ENCODE peak calls at places on chromosomes 11 and 22, in five cellular contexts. F is choroid plexus epithelial cell, R is AG04450, T is IMR-90, W is psoas muscle. S is an unnamed sample.

GRCh38 chr11:124928942-124929663 is 6.7 kb downstream of the HEPACAM start:
- DNase-seq in F (no peak), R (no peak), T (no peak), W (no peak), S (no peak)

GRCh38 chr11:48093795-48094642 is 113.7 kb downstream of the PTPRJ start:
- DNase-seq in F (peak; percentile 39), R (no peak), T (peak; percentile 78), W (no peak), S (no peak)

GRCh38 chr11:69934861-69935494 is 115.8 kb upstream of the FGF3 start:
- DNase-seq in F (no peak), R (no peak), T (peak; percentile 27), W (peak; percentile 51), S (peak; percentile 57)

GRCh38 chr11:45264839-45265515 is 21.2 kb downstream of the SYT13 start:
- DNase-seq in F (peak; percentile 67), R (peak; percentile 39), T (peak; percentile 87), W (no peak), S (peak; percentile 82)

GRCh38 chr11:63858628-63859550 is 20.0 kb downstream of the MARK2 start:
- DNase-seq in F (peak; percentile 94), R (no peak), T (peak; percentile 90), W (peak; percentile 72), S (peak; percentile 66)

GRCh38 chr22:17767236-17768065 is 6.8 kb downstream of the BID start:
- DNase-seq in F (no peak), R (no peak), T (no peak), W (no peak), S (no peak)

GRCh38 chr22:32649515-32650200 is 151.8 kb upstream of the TIMP3 start:
- DNase-seq in F (no peak), R (no peak), T (peak; percentile 81), W (peak; percentile 80), S (no peak)

GRCh38 chr22:39994566-39995345 is at the start of gene FAM83F:
- DNase-seq in F (no peak), R (no peak), T (no peak), W (no peak), S (peak; percentile 58)

GRCh38 chr22:28894320-28894719 is 10.9 kb downstream of the ZNRF3 start:
- DNase-seq in F (no peak), R (no peak), T (no peak), W (no peak), S (peak; percentile 46)

GRCh38 chr11:44611687-44612437 is 46.4 kb downstream of the CD82 start:
- DNase-seq in F (no peak), R (no peak), T (no peak), W (no peak), S (no peak)

GRCh38 chr11:47756208-47756607 is 10.9 kb downstream of the FNBP4 start:
- DNase-seq in F (no peak), R (no peak), T (no peak), W (no peak), S (no peak)

GRCh38 chr11:117882539-117882938 is 6.1 kb upstream of the FXYD6 start:
- DNase-seq in F (no peak), R (no peak), T (no peak), W (no peak), S (no peak)

GRCh38 chr22:19873138-19873959 is 18.7 kb upstream of the GNB1L start:
- DNase-seq in F (no peak), R (no peak), T (no peak), W (no peak), S (no peak)

GRCh38 chr11:10328314-10329090 is 23.6 kb downstream of the ADM start:
- DNase-seq in F (peak; percentile 81), R (no peak), T (peak; percentile 46), W (no peak), S (peak; percentile 46)

GRCh38 chr11:63918576-63919171 is 1.7 kb upstream of the RCOR2 start:
- DNase-seq in F (peak; percentile 23), R (no peak), T (no peak), W (peak; percentile 60), S (no peak)

GRCh38 chr22:25051983-25052710 is 99.6 kb downstream of the KIAA1671 start:
- DNase-seq in F (no peak), R (no peak), T (no peak), W (no peak), S (peak; percentile 9)

GRCh38 chr11:575324-575995 is 810 bp upstream of the PHRF1 start:
- DNase-seq in F (peak; percentile 32), R (no peak), T (no peak), W (no peak), S (peak; percentile 70)

GRCh38 chr22:24532075-24532474 is 22.9 kb downstream of the GUCD1 start:
- DNase-seq in F (no peak), R (no peak), T (no peak), W (peak; percentile 3), S (no peak)

GRCh38 chr22:44658371-44658953 is 43.5 kb upstream of the PRR5 start:
- DNase-seq in F (peak; percentile 90), R (no peak), T (peak; percentile 62), W (peak; percentile 86), S (no peak)

GRCh38 chr22:33917744-33918406 is 2.4 kb downstream of the LARGE1 start:
- DNase-seq in F (peak; percentile 43), R (no peak), T (peak; percentile 50), W (no peak), S (no peak)

GRCh38 chr11:12981879-12982531 is 27.1 kb upstream of the RASSF10 start:
- DNase-seq in F (peak; percentile 15), R (no peak), T (peak; percentile 4), W (no peak), S (peak; percentile 27)

GRCh38 chr11:112229746-112230433 is 3.7 kb downstream of the PTS start:
- DNase-seq in F (peak; percentile 97), R (peak; percentile 65), T (peak; percentile 86), W (no peak), S (no peak)
- TF ChIP-seq CTCF in F (no peak), R (no peak), T (no peak), W (no peak), S (no peak)

GRCh38 chr11:110345756-110346155 is 49.3 kb upstream of the RDX start:
- DNase-seq in F (no peak), R (no peak), T (no peak), W (no peak), S (peak; percentile 6)

GRCh38 chr11:110355011-110355744 is 58.8 kb upstream of the RDX start:
- DNase-seq in F (no peak), R (no peak), T (no peak), W (no peak), S (no peak)

GRCh38 chr11:110347660-110348059 is 51.2 kb upstream of the RDX start:
- DNase-seq in F (no peak), R (no peak), T (no peak), W (no peak), S (no peak)

GRCh38 chr11:110349109-110349996 is 52.9 kb upstream of the RDX start:
- DNase-seq in F (no peak), R (no peak), T (no peak), W (no peak), S (no peak)
- TF ChIP-seq CTCF in F (no peak), R (no peak), T (no peak), W (no peak), S (no peak)

DNA sequence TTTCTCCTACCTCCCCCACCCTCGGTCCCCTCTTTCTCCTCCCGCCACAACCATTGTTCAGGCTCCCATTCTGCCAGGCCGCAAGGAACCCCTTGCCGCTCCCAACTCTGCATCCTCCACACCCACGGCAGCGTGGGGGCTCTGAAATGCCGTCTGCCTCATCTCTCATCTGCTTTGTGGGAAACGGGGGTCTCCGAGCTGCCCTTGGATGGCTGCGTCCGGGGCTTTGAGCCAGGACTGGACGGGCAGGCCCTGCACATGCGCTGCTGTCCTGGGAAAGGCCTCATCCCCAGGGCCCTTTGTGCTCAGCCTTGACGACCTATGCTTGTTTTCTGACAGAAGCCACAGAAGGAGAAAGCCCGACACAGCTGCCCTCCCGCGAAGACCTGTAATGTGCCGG is 8.5 kb downstream of the CRELD2 start:
- DNase-seq in F (no peak), R (no peak), T (no peak), W (no peak), S (no peak)
- TF ChIP-seq CTCF in F (no peak), R (no peak), T (no peak), W (no peak), S (no peak)

GRCh38 chr11:68021167-68021787 is 9.2 kb upstream of the NDUFS8 start:
- DNase-seq in F (no peak), R (no peak), T (no peak), W (no peak), S (peak; percentile 73)
- TF ChIP-seq CTCF in F (peak; percentile 46), R (no peak), T (peak; percentile 24), W (peak; percentile 9), S (peak; percentile 50)

GRCh38 chr11:129279326-129280026 is 87.4 kb upstream of the ARHGAP32 start:
- DNase-seq in F (peak; percentile 77), R (no peak), T (peak; percentile 67), W (peak; percentile 91), S (peak; percentile 76)
- TF ChIP-seq CTCF in F (no peak), R (no peak), T (peak; percentile 15), W (no peak), S (peak; percentile 9)

DNA sequence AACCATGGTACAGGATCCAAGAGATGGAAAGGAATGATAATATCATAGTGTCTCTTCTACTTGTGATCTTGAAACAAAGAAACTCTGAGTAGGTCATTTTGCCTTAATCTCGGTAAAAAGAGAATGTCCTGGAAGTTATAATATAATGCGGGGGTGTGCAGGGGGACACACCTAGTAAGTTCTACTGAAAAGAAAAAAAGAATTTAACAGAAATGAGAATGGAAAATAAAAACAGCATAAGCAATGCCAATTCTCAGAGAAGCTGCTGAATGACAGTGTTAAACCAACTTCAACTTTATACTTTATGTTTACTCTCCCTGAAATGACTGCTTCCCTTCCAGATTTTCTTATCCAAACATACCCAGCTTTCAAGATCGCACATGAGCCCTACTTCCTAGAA is 2.0 kb downstream of the HPS5 start:
- DNase-seq in F (no peak), R (no peak), T (no peak), W (no peak), S (no peak)
- TF ChIP-seq CTCF in F (no peak), R (no peak), T (no peak), W (no peak), S (no peak)

GRCh38 chr11:85596886-85597285 is 30.3 kb downstream of the DLG2 start:
- DNase-seq in F (no peak), R (no peak), T (no peak), W (no peak), S (no peak)

GRCh38 chr11:85589373-85589772 is 37.8 kb downstream of the DLG2 start:
- DNase-seq in F (no peak), R (no peak), T (no peak), W (no peak), S (no peak)

GRCh38 chr11:85595285-85595884 is 31.8 kb downstream of the DLG2 start:
- DNase-seq in F (peak; percentile 74), R (peak; percentile 8), T (peak; percentile 63), W (no peak), S (peak; percentile 56)

DNA sequence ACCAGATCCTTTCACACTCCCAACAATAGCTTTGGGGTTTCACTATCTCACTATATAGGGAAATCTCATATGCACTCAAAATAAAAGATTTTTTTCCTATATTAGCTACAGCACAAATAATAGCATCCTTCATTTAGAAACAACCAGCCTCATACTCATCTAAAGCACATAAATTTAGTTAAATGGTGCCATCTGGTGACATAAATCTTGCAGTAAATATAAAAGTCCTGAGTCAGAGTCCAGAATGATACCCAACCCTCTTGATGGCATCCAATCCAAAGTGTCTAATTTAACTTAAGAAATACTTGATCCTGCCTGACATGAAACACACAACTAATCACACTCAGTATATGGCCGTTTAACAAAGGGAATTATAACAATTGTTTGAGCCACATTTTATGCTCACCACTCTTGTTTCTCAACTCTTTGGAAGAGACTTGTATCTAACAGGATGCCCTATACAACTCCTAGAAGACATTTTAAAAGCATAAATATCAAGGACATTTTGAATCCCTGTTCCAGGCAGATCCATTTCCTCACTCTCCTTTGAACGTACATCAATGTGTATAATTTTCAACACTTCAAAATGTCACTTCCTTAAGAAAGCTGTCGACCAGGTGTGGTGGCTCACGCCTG is 36.2 kb downstream of the DLG2 start:
- DNase-seq in F (peak; percentile 66), R (peak; percentile 4), T (peak; percentile 36), W (no peak), S (peak; percentile 38)
- TF ChIP-seq CTCF in F (peak; percentile 31), R (peak; percentile 32), T (peak; percentile 36), W (peak; percentile 26), S (peak; percentile 32)